ENCODE peak calls at places on chromosomes 4 and X, in five cellular contexts. K is endothelial cell, H is NCI-H1092, I is WERI-Rb-1, F is ELR. A is an unnamed sample.

GRCh38 chr4:66372706-66373105 is 702.4 kb upstream of the EPHA5 start:
- DNase-seq in K (no peak), H (no peak), I (no peak), F (peak; percentile 24), A (no peak)

GRCh38 chr4:57081651-57082349 is 28.4 kb downstream of the IGFBP7 start:
- DNase-seq in K (no peak), H (no peak), I (no peak), F (no peak), A (no peak)

GRCh38 chrX:33133320-33133719 is 78.0 kb downstream of the DMD start:
- DNase-seq in K (no peak), H (no peak), I (no peak), F (no peak), A (no peak)

GRCh38 chr4:145320269-145320668 is 139.9 kb upstream of the OTUD4 start:
- DNase-seq in K (no peak), H (no peak), I (no peak), F (no peak), A (no peak)

GRCh38 chr4:169341490-169341889 is 70.7 kb upstream of the SH3RF1 start:
- DNase-seq in K (no peak), H (no peak), I (no peak), F (peak; percentile 54), A (no peak)

GRCh38 chr4:83605216-83605615 is 69.3 kb downstream of the GPAT3 start:
- DNase-seq in K (no peak), H (no peak), I (no peak), F (no peak), A (no peak)

GRCh38 chrX:104270916-104271512 is 16.3 kb upstream of the ESX1 start:
- DNase-seq in K (peak; percentile 49), H (peak; percentile 27), I (peak; percentile 36), F (peak; percentile 63), A (no peak)

GRCh38 chr4:116628598-116628997 is 456.8 kb downstream of the TRAM1L1 start:
- DNase-seq in K (no peak), H (no peak), I (no peak), F (no peak), A (no peak)

GRCh38 chr4:132614682-132615081 is 534.4 kb upstream of the PCDH10 start:
- DNase-seq in K (no peak), H (no peak), I (no peak), F (peak; percentile 40), A (no peak)

GRCh38 chrX:134191276-134191675 is 45.7 kb upstream of the CCDC160 start:
- DNase-seq in K (no peak), H (no peak), I (no peak), F (no peak), A (no peak)